ENCODE peak calls at places on chromosomes 11 and 22, in four cellular contexts. One of them, this sample, is unnamed.

GRCh38 chr11:47189100-47189834 is 3.0 kb upstream of the PACSIN3 start:
- DNase-seq in PC-3: peak
- DNase-seq in osteoblast: peak
- DNase-seq in OCI-LY7: no peak
- DNase-seq in this sample: peak

GRCh38 chr11:28657378-28658030 is 549.3 kb downstream of the METTL15 start:
- DNase-seq in PC-3: peak
- DNase-seq in OCI-LY7: no peak
- DNase-seq in osteoblast: no peak
- DNase-seq in this sample: no peak

GRCh38 chr11:68038226-68038717 is 553 bp upstream of the TCIRG1 start:
- DNase-seq in PC-3: no peak
- DNase-seq in OCI-LY7: peak
- DNase-seq in osteoblast: peak
- DNase-seq in this sample: no peak

GRCh38 chr11:119361056-119361787 is 14.7 kb upstream of the MFRP start:
- DNase-seq in osteoblast: peak
- DNase-seq in OCI-LY7: peak
- DNase-seq in PC-3: peak
- DNase-seq in this sample: peak

GRCh38 chr11:82858556-82859091 is 41.6 kb downstream of the PRCP start:
- DNase-seq in OCI-LY7: no peak
- DNase-seq in PC-3: peak
- DNase-seq in osteoblast: no peak
- DNase-seq in this sample: peak

GRCh38 chr11:36540998-36541397 is 26.8 kb upstream of the RAG1 start:
- DNase-seq in PC-3: peak
- DNase-seq in OCI-LY7: peak
- DNase-seq in osteoblast: peak
- DNase-seq in this sample: peak

GRCh38 chr11:129247129-129247528 is 55.0 kb upstream of the ARHGAP32 start:
- DNase-seq in PC-3: peak
- DNase-seq in OCI-LY7: no peak
- DNase-seq in osteoblast: no peak
- DNase-seq in this sample: peak

GRCh38 chr22:50049299-50050195 is 8.6 kb downstream of the TTLL8 start:
- DNase-seq in osteoblast: no peak
- DNase-seq in OCI-LY7: no peak
- DNase-seq in PC-3: no peak
- DNase-seq in this sample: no peak

GRCh38 chr11:121450424-121450823 is 1.7 kb upstream of the SORL1 start:
- DNase-seq in PC-3: no peak
- DNase-seq in OCI-LY7: no peak
- DNase-seq in osteoblast: no peak
- DNase-seq in this sample: no peak

GRCh38 chr11:132886335-132886734 is 646.0 kb downstream of the OPCML start:
- DNase-seq in PC-3: no peak
- DNase-seq in osteoblast: peak
- DNase-seq in OCI-LY7: no peak
- DNase-seq in this sample: no peak

GRCh38 chr11:62883677-62884076 is 3.0 kb downstream of the SLC3A2 start:
- DNase-seq in OCI-LY7: no peak
- DNase-seq in PC-3: no peak
- DNase-seq in osteoblast: peak
- DNase-seq in this sample: no peak

GRCh38 chr11:86923993-86924766 is 31.0 kb downstream of the FZD4 start:
- DNase-seq in osteoblast: no peak
- DNase-seq in PC-3: no peak
- DNase-seq in OCI-LY7: no peak
- DNase-seq in this sample: no peak

GRCh38 chr22:22995166-22995565 is 75.2 kb upstream of the GNAZ start:
- DNase-seq in osteoblast: no peak
- DNase-seq in OCI-LY7: peak
- DNase-seq in PC-3: no peak
- DNase-seq in this sample: no peak

GRCh38 chr11:77400306-77400705 is 73.6 kb downstream of the PAK1 start:
- DNase-seq in PC-3: no peak
- DNase-seq in OCI-LY7: no peak
- DNase-seq in osteoblast: no peak
- DNase-seq in this sample: no peak

GRCh38 chr22:20091690-20092476 is 11.8 kb downstream of the DGCR8 start:
- DNase-seq in osteoblast: no peak
- DNase-seq in OCI-LY7: no peak
- DNase-seq in PC-3: no peak
- DNase-seq in this sample: no peak

GRCh38 chr11:64880240-64881001 is 2.0 kb upstream of the EHD1 start:
- DNase-seq in osteoblast: no peak
- DNase-seq in PC-3: no peak
- DNase-seq in OCI-LY7: no peak
- DNase-seq in this sample: no peak

GRCh38 chr22:50255607-50256006 is 4.5 kb upstream of the HDAC10 start:
- DNase-seq in OCI-LY7: no peak
- DNase-seq in PC-3: no peak
- DNase-seq in osteoblast: no peak
- DNase-seq in this sample: no peak

GRCh38 chr11:71488086-71488967 is 35.3 kb downstream of the NADSYN1 start:
- DNase-seq in OCI-LY7: no peak
- DNase-seq in PC-3: peak
- DNase-seq in osteoblast: no peak
- DNase-seq in this sample: peak

GRCh38 chr11:20310137-20310536 is 53.4 kb upstream of the HTATIP2 start:
- DNase-seq in PC-3: no peak
- DNase-seq in OCI-LY7: no peak
- DNase-seq in osteoblast: no peak
- DNase-seq in this sample: no peak

GRCh38 chr22:11628651-11629511 is 3899.1 kb upstream of the OR11H1 start:
- DNase-seq in OCI-LY7: no peak
- DNase-seq in osteoblast: peak
- DNase-seq in PC-3: no peak
- DNase-seq in this sample: no peak

GRCh38 chr11:79931692-79932091 is 490.9 kb upstream of the TENM4 start:
- DNase-seq in OCI-LY7: no peak
- DNase-seq in PC-3: no peak
- DNase-seq in osteoblast: no peak
- DNase-seq in this sample: no peak

GRCh38 chr11:72562431-72562830 is 111.8 kb downstream of the PDE2A start:
- DNase-seq in OCI-LY7: no peak
- DNase-seq in PC-3: no peak
- DNase-seq in osteoblast: no peak
- DNase-seq in this sample: no peak

GRCh38 chr11:130096823-130097222 is 27.1 kb downstream of the APLP2 start:
- DNase-seq in PC-3: no peak
- DNase-seq in osteoblast: no peak
- DNase-seq in OCI-LY7: no peak
- DNase-seq in this sample: no peak

GRCh38 chr11:43921561-43922294 is 20.7 kb upstream of the C11orf96 start:
- DNase-seq in OCI-LY7: no peak
- DNase-seq in PC-3: no peak
- DNase-seq in osteoblast: peak
- DNase-seq in this sample: no peak

GRCh38 chr11:43922295-43922648 is 20.2 kb upstream of the C11orf96 start:
- DNase-seq in osteoblast: no peak
- DNase-seq in OCI-LY7: no peak
- DNase-seq in PC-3: no peak
- DNase-seq in this sample: no peak

GRCh38 chr11:43922974-43923326 is 19.5 kb upstream of the C11orf96 start:
- DNase-seq in OCI-LY7: no peak
- DNase-seq in PC-3: no peak
- DNase-seq in osteoblast: peak
- DNase-seq in this sample: no peak

GRCh38 chr11:43919852-43920597 is 22.4 kb upstream of the C11orf96 start:
- DNase-seq in OCI-LY7: no peak
- DNase-seq in PC-3: no peak
- DNase-seq in osteoblast: no peak
- DNase-seq in this sample: no peak

GRCh38 chr11:43920598-43921419 is 21.6 kb upstream of the C11orf96 start:
- DNase-seq in PC-3: peak
- DNase-seq in OCI-LY7: no peak
- DNase-seq in osteoblast: peak
- DNase-seq in this sample: peak
- H3K4me2 ChIP-seq in PC-3: no peak
- H3K4me2 ChIP-seq in OCI-LY7: no peak
- H3K4me2 ChIP-seq in osteoblast: peak
- H3K4me2 ChIP-seq in this sample: peak

GRCh38 chr11:107661656-107662055 is 50.2 kb downstream of the SLN start:
- DNase-seq in OCI-LY7: no peak
- DNase-seq in osteoblast: no peak
- DNase-seq in PC-3: no peak
- DNase-seq in this sample: no peak

GRCh38 chr11:107669156-107669740 is 42.6 kb downstream of the SLN start:
- DNase-seq in PC-3: no peak
- DNase-seq in OCI-LY7: no peak
- DNase-seq in osteoblast: no peak
- DNase-seq in this sample: no peak

GRCh38 chr11:107669893-107670601 is 41.8 kb downstream of the SLN start:
- DNase-seq in osteoblast: no peak
- DNase-seq in PC-3: no peak
- DNase-seq in OCI-LY7: no peak
- DNase-seq in this sample: no peak

GRCh38 chr11:107666911-107667568 is 44.8 kb downstream of the SLN start:
- DNase-seq in OCI-LY7: no peak
- DNase-seq in osteoblast: no peak
- DNase-seq in PC-3: no peak
- DNase-seq in this sample: no peak

DNA sequence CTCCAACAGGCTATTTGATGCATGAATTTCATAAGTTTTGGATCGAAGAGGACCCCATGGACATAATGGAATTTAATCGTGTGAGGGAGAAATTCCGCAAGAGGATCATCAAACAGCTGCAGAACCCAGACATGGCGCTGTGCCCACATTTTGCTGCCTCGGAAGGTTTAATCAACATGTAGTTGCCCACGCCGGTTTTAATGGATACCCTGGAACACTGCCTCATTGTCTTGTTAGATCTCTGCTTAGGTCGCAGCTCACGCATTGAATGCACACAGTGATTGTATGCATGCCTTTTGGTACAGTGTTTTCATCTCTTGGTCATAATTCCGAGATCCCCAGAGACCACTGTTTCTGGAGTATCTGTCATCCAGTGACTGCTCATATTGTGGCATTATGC is 46.8 kb downstream of the SLN start:
- DNase-seq in osteoblast: no peak
- DNase-seq in OCI-LY7: no peak
- DNase-seq in PC-3: no peak
- DNase-seq in this sample: no peak
- H3K4me2 ChIP-seq in osteoblast: no peak
- H3K4me2 ChIP-seq in OCI-LY7: no peak
- H3K4me2 ChIP-seq in PC-3: no peak
- H3K4me2 ChIP-seq in this sample: no peak

GRCh38 chr11:126833020-126833419 is 167.6 kb downstream of the KIRREL3 start:
- DNase-seq in osteoblast: no peak
- DNase-seq in OCI-LY7: no peak
- DNase-seq in PC-3: no peak
- DNase-seq in this sample: no peak

GRCh38 chr11:126832387-126832786 is 168.2 kb downstream of the KIRREL3 start:
- DNase-seq in osteoblast: no peak
- DNase-seq in OCI-LY7: no peak
- DNase-seq in PC-3: no peak
- DNase-seq in this sample: no peak

GRCh38 chr11:126837581-126837980 is 163.0 kb downstream of the KIRREL3 start:
- DNase-seq in PC-3: no peak
- DNase-seq in OCI-LY7: no peak
- DNase-seq in osteoblast: no peak
- DNase-seq in this sample: no peak

GRCh38 chr11:126834573-126834972 is 166.0 kb downstream of the KIRREL3 start:
- DNase-seq in osteoblast: no peak
- DNase-seq in OCI-LY7: no peak
- DNase-seq in PC-3: no peak
- DNase-seq in this sample: peak

DNA sequence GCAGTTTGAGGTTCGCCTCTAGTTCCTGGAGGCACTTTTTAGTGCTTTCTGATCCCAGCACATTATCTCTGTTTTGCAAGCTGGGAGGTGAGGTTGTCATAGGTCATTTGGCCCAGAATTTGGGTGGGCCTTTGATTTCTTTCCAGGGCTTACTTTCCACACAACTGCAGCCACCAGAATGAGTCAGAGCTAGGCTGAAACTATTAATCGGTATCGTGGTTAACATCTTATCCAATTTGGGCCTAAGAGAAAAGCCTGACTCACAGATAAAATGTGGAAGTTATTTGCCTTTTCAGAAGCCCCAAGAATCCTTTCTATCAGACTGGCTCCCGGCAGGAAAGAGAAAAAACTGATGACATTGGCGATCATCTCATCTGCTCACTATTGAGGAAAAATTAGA is 166.4 kb downstream of the KIRREL3 start:
- DNase-seq in osteoblast: no peak
- DNase-seq in PC-3: no peak
- DNase-seq in OCI-LY7: no peak
- DNase-seq in this sample: no peak
- H3K4me2 ChIP-seq in osteoblast: peak
- H3K4me2 ChIP-seq in PC-3: no peak
- H3K4me2 ChIP-seq in OCI-LY7: no peak
- H3K4me2 ChIP-seq in this sample: no peak

GRCh38 chr11:118175031-118175531 is 1.4 kb downstream of the SCN2B start:
- DNase-seq in osteoblast: peak
- DNase-seq in OCI-LY7: no peak
- DNase-seq in PC-3: peak
- DNase-seq in this sample: peak

GRCh38 chr11:118174006-118174567 is 2.4 kb downstream of the SCN2B start:
- DNase-seq in OCI-LY7: no peak
- DNase-seq in osteoblast: peak
- DNase-seq in PC-3: no peak
- DNase-seq in this sample: no peak

GRCh38 chr11:118172356-118172755 is 4.1 kb downstream of the SCN2B start:
- DNase-seq in PC-3: no peak
- DNase-seq in OCI-LY7: no peak
- DNase-seq in osteoblast: peak
- DNase-seq in this sample: no peak

GRCh38 chr11:118176400-118177134 is at the start of gene SCN2B:
- DNase-seq in OCI-LY7: peak
- DNase-seq in PC-3: no peak
- DNase-seq in osteoblast: no peak
- DNase-seq in this sample: no peak

DNA sequence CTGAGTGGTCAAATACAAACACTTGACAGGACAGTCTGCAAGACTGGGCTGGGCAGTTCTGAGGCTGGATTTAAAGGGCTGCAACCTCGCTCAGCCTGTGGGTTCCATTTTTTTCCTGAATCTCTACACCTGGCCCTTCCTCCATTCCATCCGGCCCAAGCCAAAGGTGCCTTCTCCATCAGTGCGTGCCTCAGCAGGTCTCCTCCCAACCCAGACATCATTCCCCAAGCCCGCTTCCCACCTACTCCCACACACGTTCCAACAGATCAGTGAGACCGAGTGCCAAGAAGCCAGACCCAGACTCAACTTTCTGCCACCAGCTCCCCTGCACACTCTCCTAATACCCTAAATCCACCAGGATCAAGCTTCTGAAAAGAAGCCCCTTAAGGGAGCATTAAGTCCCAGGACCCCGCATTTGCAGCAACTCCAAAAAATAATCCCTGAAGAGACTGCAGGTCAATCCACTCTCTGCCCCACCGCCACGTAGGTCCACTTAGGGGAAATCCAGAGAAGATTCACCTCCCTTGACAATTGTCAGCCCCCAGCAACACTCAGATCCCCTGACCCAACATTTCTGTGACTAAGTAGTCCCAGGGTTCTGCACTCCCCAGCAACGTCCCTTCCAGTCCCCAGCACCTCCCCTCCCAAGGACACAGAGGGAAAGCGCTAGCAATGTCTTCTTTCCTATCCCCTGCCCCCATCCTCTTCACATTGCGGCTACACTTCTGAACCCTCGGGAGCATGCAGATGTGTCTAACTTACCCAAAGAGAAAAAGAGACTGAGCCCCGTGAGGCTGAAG is 639 bp downstream of the SCN2B start:
- DNase-seq in PC-3: no peak
- DNase-seq in OCI-LY7: no peak
- DNase-seq in osteoblast: peak
- DNase-seq in this sample: no peak
- H3K4me2 ChIP-seq in PC-3: peak
- H3K4me2 ChIP-seq in OCI-LY7: peak
- H3K4me2 ChIP-seq in osteoblast: no peak
- H3K4me2 ChIP-seq in this sample: peak